ENCODE peak calls at places on chromosomes 3 and 15, in five cellular contexts. M is AG10803, O is PC-9, Z is fibroblast of mammary gland, E is epithelial cell of esophagus. R is an unnamed sample.
A peak's percentile ranks its signal among the peaks of the same experiment; 100 is the strongest.

GRCh38 chr15:70199124-70199482 is 101.4 kb upstream of the TLE3 start:
- DNase-seq in M (no peak), O (no peak), Z (no peak), E (no peak), R (no peak)

GRCh38 chr3:181859518-181859917 is 147.8 kb downstream of the SOX2 start:
- DNase-seq in M (no peak), O (no peak), Z (no peak), E (no peak), R (no peak)

GRCh38 chr3:173618703-173619102 is 221.2 kb downstream of the NLGN1 start:
- DNase-seq in M (no peak), O (no peak), Z (no peak), E (no peak), R (no peak)

GRCh38 chr3:190183121-190183520 is 62.4 kb upstream of the P3H2 start:
- DNase-seq in M (peak; percentile 96), O (no peak), Z (peak; percentile 97), E (peak; percentile 71), R (peak; percentile 91)

GRCh38 chr3:42055291-42055690 is 35.9 kb upstream of the TRAK1 start:
- DNase-seq in M (peak; percentile 97), O (no peak), Z (peak; percentile 67), E (peak; percentile 96), R (no peak)

GRCh38 chr15:48647963-48648362 is 2.5 kb upstream of the FBN1 start:
- DNase-seq in M (peak; percentile 70), O (no peak), Z (peak; percentile 51), E (no peak), R (no peak)

GRCh38 chr3:146187334-146187950 is 26.5 kb upstream of the PLOD2 start:
- DNase-seq in M (peak; percentile 46), O (peak; percentile 17), Z (peak; percentile 63), E (peak; percentile 55), R (no peak)

GRCh38 chr3:16474304-16474703 is 39.2 kb downstream of the RFTN1 start:
- DNase-seq in M (peak; percentile 33), O (no peak), Z (peak; percentile 62), E (no peak), R (no peak)

GRCh38 chr3:152930516-152930915 is 95.6 kb downstream of the P2RY1 start:
- DNase-seq in M (no peak), O (no peak), Z (no peak), E (no peak), R (no peak)

GRCh38 chr3:51710631-51711351 is 3.9 kb downstream of the GRM2 start:
- DNase-seq in M (no peak), O (peak; percentile 20), Z (no peak), E (peak; percentile 15), R (no peak)

GRCh38 chr15:60660290-60661051 is 181.5 kb upstream of the ICE2 start:
- DNase-seq in M (peak; percentile 87), O (no peak), Z (peak; percentile 88), E (peak; percentile 60), R (no peak)

GRCh38 chr3:44957986-44958385 is 18.0 kb downstream of the ZDHHC3 start:
- DNase-seq in M (no peak), O (no peak), Z (no peak), E (no peak), R (no peak)

GRCh38 chr3:126944089-126944965 is 38.6 kb upstream of the PLXNA1 start:
- DNase-seq in M (no peak), O (no peak), Z (no peak), E (no peak), R (no peak)

GRCh38 chr3:46097691-46098241 is 70.5 kb upstream of the XCR1 start:
- DNase-seq in M (peak; percentile 74), O (no peak), Z (peak; percentile 89), E (no peak), R (no peak)

GRCh38 chr3:64445318-64446300 is 220.3 kb upstream of the PRICKLE2 start:
- DNase-seq in M (peak; percentile 15), O (peak; percentile 59), Z (no peak), E (peak; percentile 9), R (no peak)
- H3K4me3 ChIP-seq in M (peak overlapping the region; percentile 56), O (peak overlapping the region; percentile 62), Z (no peak overlapping the region), E (peak overlapping the region; percentile 14), R (peak overlapping the region; percentile 79)

GRCh38 chr15:68735610-68736009 is 85.1 kb downstream of the ANP32A start:
- DNase-seq in M (no peak), O (no peak), Z (no peak), E (no peak), R (no peak)
- H3K4me3 ChIP-seq in M (no peak overlapping the region), O (no peak overlapping the region), Z (no peak overlapping the region), E (no peak overlapping the region), R (no peak overlapping the region)

GRCh38 chr3:128607710-128608048 is 42.9 kb downstream of the RPN1 start:
- DNase-seq in M (no peak), O (no peak), Z (no peak), E (no peak), R (no peak)
- H3K4me3 ChIP-seq in M (peak overlapping the region; percentile 72), O (no peak overlapping the region), Z (peak overlapping the region; percentile 53), E (peak overlapping the region; percentile 58), R (peak overlapping the region; percentile 68)

DNA sequence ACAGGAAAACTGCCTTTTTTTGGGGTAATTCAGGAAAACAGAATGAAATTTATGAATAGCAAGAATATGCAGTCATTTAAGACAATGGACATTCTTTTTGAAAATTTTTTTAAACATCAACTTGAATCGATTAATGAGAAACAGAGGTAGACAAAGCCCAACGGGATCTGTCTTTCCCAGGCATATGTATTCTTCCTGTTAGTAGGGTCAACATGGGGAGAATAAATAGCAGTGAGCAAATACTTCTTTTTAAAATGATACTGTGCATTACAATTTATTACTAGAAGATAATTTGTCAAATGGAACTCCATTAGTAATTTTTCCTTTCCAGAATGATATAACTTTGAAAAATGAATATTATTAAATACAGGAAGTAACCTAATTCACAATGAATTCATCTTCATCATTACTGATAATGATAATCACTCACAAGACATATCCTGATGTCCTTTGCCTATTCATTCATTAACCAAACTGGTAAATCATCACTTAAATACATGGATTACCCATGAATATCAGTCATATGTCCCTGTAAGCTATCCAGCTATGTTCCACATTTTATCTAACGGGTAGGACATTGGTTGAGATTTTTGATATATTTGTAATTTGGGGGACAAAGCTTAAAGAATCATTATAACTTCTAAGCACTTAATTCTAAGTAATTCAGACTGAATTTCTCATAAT is 209.2 kb upstream of the CDIN1 start:
- DNase-seq in M (no peak), O (no peak), Z (peak; percentile 11), E (no peak), R (no peak)
- H3K4me3 ChIP-seq in M (no peak overlapping the region), O (peak overlapping the region; percentile 5), Z (no peak overlapping the region), E (no peak overlapping the region), R (no peak overlapping the region)

DNA sequence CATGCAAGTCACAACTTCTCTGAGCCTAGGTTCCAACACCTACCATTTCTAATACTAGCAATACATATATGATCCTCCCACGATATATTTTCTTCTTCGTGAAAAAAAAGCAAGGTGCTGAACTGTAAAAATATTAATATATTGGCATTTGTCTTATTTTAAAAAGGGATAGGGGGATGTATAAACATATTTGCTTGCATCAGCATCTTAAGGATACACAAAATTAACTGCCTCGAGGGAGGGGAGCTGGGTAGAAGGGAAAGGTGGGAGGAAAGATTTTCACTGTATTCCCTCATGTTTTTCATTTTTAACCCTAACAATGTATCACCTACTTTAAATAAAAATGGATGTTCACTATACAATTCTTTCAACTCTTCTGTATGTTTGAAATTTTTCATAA is 1.3 kb downstream of the HACD2 start:
- DNase-seq in M (no peak), O (no peak), Z (no peak), E (no peak), R (no peak)
- H3K4me3 ChIP-seq in M (peak overlapping the region; percentile 66), O (peak overlapping the region; percentile 72), Z (peak overlapping the region; percentile 96), E (peak overlapping the region; percentile 96), R (peak overlapping the region; percentile 74)

GRCh38 chr3:133038731-133039398 is 674 bp downstream of the TMEM108 start:
- DNase-seq in M (peak; percentile 1), O (no peak), Z (no peak), E (peak; percentile 2), R (no peak)

GRCh38 chr3:133041524-133041829 is 3.3 kb downstream of the TMEM108 start:
- DNase-seq in M (no peak), O (no peak), Z (no peak), E (no peak), R (no peak)

GRCh38 chr3:133037440-133037839 is 751 bp upstream of the TMEM108 start:
- DNase-seq in M (no peak), O (no peak), Z (no peak), E (no peak), R (no peak)

GRCh38 chr3:133040696-133041523 is 2.7 kb downstream of the TMEM108 start:
- DNase-seq in M (peak; percentile 67), O (peak; percentile 61), Z (peak; percentile 61), E (peak; percentile 74), R (peak; percentile 59)

DNA sequence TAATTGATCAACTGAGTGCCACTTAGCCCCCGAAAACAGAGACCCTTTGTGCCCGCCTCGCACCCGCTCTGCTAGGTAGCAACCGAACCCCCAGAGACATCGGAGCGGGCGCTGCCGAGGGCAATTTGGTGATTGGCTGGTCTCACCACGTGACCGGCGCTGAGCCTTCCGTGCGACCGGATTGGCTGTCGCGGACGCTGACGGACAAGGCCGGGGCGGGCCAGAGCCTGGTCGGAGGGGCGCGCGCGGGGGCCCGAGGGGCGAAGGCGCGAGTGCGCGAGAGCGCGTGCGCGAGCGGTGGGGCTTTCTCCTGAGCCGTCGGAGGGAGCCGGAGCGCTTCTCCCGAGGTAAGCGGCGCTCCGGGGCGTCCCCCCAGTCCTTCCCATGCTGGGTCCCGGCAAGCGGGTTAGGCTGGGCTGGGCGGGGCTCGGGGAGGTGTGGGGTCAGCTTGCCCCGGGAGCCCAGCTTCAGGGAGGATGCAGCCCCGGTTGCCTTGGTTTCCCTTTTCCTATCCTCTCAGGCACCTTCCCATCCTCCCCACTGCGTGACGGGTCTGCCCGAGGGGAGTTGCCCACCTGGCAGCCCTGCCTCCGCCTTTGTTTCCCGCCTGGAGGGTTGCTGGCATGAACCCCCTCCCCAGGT is at the start of gene TMEM108:
- DNase-seq in M (peak; percentile 18), O (no peak), Z (peak; percentile 28), E (peak; percentile 40), R (peak; percentile 30)
- H3K4me3 ChIP-seq in M (peak within 1 kb of the TSS; percentile 44), O (no peak within 1 kb of the TSS), Z (peak within 1 kb of the TSS; percentile 33), E (peak within 1 kb of the TSS; percentile 30), R (peak within 1 kb of the TSS; percentile 66)

GRCh38 chr3:114216186-114216970 is 21.0 kb downstream of the ZNF80 start:
- DNase-seq in M (peak; percentile 15), O (no peak), Z (peak; percentile 35), E (no peak), R (no peak)
- H3K4me3 ChIP-seq in M (no peak overlapping the region), O (no peak overlapping the region), Z (no peak overlapping the region), E (no peak overlapping the region), R (no peak overlapping the region)

GRCh38 chr3:100263583-100263982 is 2.8 kb downstream of the TBC1D23 start:
- DNase-seq in M (no peak), O (no peak), Z (peak; percentile 70), E (peak; percentile 29), R (no peak)
- H3K4me3 ChIP-seq in M (no peak overlapping the region), O (no peak overlapping the region), Z (peak overlapping the region; percentile 32), E (no peak overlapping the region), R (no peak overlapping the region)

GRCh38 chr15:69074011-69074842 is 59.7 kb downstream of the NOX5 start:
- DNase-seq in M (peak; percentile 39), O (peak; percentile 76), Z (peak; percentile 61), E (peak; percentile 70), R (no peak)
- H3K4me3 ChIP-seq in M (peak overlapping the region; percentile 82), O (peak overlapping the region; percentile 79), Z (peak overlapping the region; percentile 75), E (peak overlapping the region; percentile 63), R (peak overlapping the region; percentile 83)

R was measured in AG04450.